ENCODE peak calls at places on chromosomes 6 and 20, in eight cellular contexts. One of them, this sample, is unnamed.

GRCh38 chr20:33611106-33611505 is 51.0 kb upstream of the C20orf144 start:
- DNase-seq in OCI-LY7: no peak
- DNase-seq in GM13977: no peak
- DNase-seq in activated gamma-delta T cell treated with Interleukin-2 at 50 U/mL for 16 hours: no peak
- DNase-seq in NCI-H1092 treated with DMSO at 0.1 percent for 48 hours: no peak
- DNase-seq in neural crest cell: no peak
- DNase-seq in Karpas-422: no peak
- DNase-seq in DMS 273 treated with DMSO at 0.1 percent for 48 hours: no peak
- DNase-seq in this sample: no peak

GRCh38 chr6:85726206-85726605 is 83.5 kb upstream of the SYNCRIP start:
- DNase-seq in OCI-LY7: peak; percentile 59
- DNase-seq in GM13977: no peak
- DNase-seq in activated gamma-delta T cell treated with Interleukin-2 at 50 U/mL for 16 hours: no peak
- DNase-seq in NCI-H1092 treated with DMSO at 0.1 percent for 48 hours: no peak
- DNase-seq in neural crest cell: no peak
- DNase-seq in Karpas-422: peak; percentile 52
- DNase-seq in DMS 273 treated with DMSO at 0.1 percent for 48 hours: no peak
- DNase-seq in this sample: no peak

GRCh38 chr6:33410711-33411631 is at the start of gene PHF1:
- DNase-seq in OCI-LY7: no peak
- DNase-seq in GM13977: peak; percentile 91
- DNase-seq in activated gamma-delta T cell treated with Interleukin-2 at 50 U/mL for 16 hours: peak; percentile 76
- DNase-seq in NCI-H1092 treated with DMSO at 0.1 percent for 48 hours: no peak
- DNase-seq in neural crest cell: peak; percentile 51
- DNase-seq in Karpas-422: peak; percentile 56
- DNase-seq in DMS 273 treated with DMSO at 0.1 percent for 48 hours: no peak
- DNase-seq in this sample: no peak

GRCh38 chr6:157548635-157549467 is 167.9 kb downstream of the ZDHHC14 start:
- DNase-seq in OCI-LY7: no peak
- DNase-seq in GM13977: no peak
- DNase-seq in activated gamma-delta T cell treated with Interleukin-2 at 50 U/mL for 16 hours: no peak
- DNase-seq in NCI-H1092 treated with DMSO at 0.1 percent for 48 hours: no peak
- DNase-seq in neural crest cell: no peak
- DNase-seq in Karpas-422: no peak
- DNase-seq in DMS 273 treated with DMSO at 0.1 percent for 48 hours: no peak
- DNase-seq in this sample: no peak

GRCh38 chr20:17202668-17203067 is 24.2 kb upstream of the PCSK2 start:
- DNase-seq in OCI-LY7: no peak
- DNase-seq in GM13977: no peak
- DNase-seq in activated gamma-delta T cell treated with Interleukin-2 at 50 U/mL for 16 hours: no peak
- DNase-seq in NCI-H1092 treated with DMSO at 0.1 percent for 48 hours: no peak
- DNase-seq in neural crest cell: peak; percentile 2
- DNase-seq in Karpas-422: no peak
- DNase-seq in DMS 273 treated with DMSO at 0.1 percent for 48 hours: no peak
- DNase-seq in this sample: no peak

GRCh38 chr20:14495066-14495465 is 157.7 kb upstream of the FLRT3 start:
- DNase-seq in OCI-LY7: no peak
- DNase-seq in GM13977: no peak
- DNase-seq in activated gamma-delta T cell treated with Interleukin-2 at 50 U/mL for 16 hours: no peak
- DNase-seq in NCI-H1092 treated with DMSO at 0.1 percent for 48 hours: no peak
- DNase-seq in neural crest cell: no peak
- DNase-seq in Karpas-422: no peak
- DNase-seq in DMS 273 treated with DMSO at 0.1 percent for 48 hours: no peak
- DNase-seq in this sample: no peak

GRCh38 chr6:119323478-119323877 is 26.1 kb downstream of the MAN1A1 start:
- DNase-seq in OCI-LY7: no peak
- DNase-seq in GM13977: no peak
- DNase-seq in activated gamma-delta T cell treated with Interleukin-2 at 50 U/mL for 16 hours: no peak
- DNase-seq in NCI-H1092 treated with DMSO at 0.1 percent for 48 hours: no peak
- DNase-seq in neural crest cell: no peak
- DNase-seq in Karpas-422: no peak
- DNase-seq in DMS 273 treated with DMSO at 0.1 percent for 48 hours: no peak
- DNase-seq in this sample: no peak

GRCh38 chr6:152360016-152360415 is 277.1 kb downstream of the SYNE1 start:
- DNase-seq in OCI-LY7: no peak
- DNase-seq in GM13977: no peak
- DNase-seq in activated gamma-delta T cell treated with Interleukin-2 at 50 U/mL for 16 hours: no peak
- DNase-seq in NCI-H1092 treated with DMSO at 0.1 percent for 48 hours: no peak
- DNase-seq in neural crest cell: no peak
- DNase-seq in Karpas-422: no peak
- DNase-seq in DMS 273 treated with DMSO at 0.1 percent for 48 hours: no peak
- DNase-seq in this sample: no peak

GRCh38 chr6:21500314-21500713 is 93.2 kb upstream of the SOX4 start:
- DNase-seq in OCI-LY7: no peak
- DNase-seq in GM13977: no peak
- DNase-seq in activated gamma-delta T cell treated with Interleukin-2 at 50 U/mL for 16 hours: no peak
- DNase-seq in NCI-H1092 treated with DMSO at 0.1 percent for 48 hours: peak; percentile 70
- DNase-seq in neural crest cell: no peak
- DNase-seq in Karpas-422: no peak
- DNase-seq in DMS 273 treated with DMSO at 0.1 percent for 48 hours: no peak
- DNase-seq in this sample: no peak

GRCh38 chr6:31576897-31577341 is 1.6 kb downstream of the TNF start:
- DNase-seq in OCI-LY7: no peak
- DNase-seq in GM13977: no peak
- DNase-seq in activated gamma-delta T cell treated with Interleukin-2 at 50 U/mL for 16 hours: peak; percentile 48
- DNase-seq in NCI-H1092 treated with DMSO at 0.1 percent for 48 hours: no peak
- DNase-seq in neural crest cell: no peak
- DNase-seq in Karpas-422: peak; percentile 82
- DNase-seq in DMS 273 treated with DMSO at 0.1 percent for 48 hours: no peak
- DNase-seq in this sample: no peak

GRCh38 chr6:118890997-118891790 is 2.8 kb upstream of the ASF1A start:
- DNase-seq in OCI-LY7: peak; percentile 83
- DNase-seq in GM13977: no peak
- DNase-seq in activated gamma-delta T cell treated with Interleukin-2 at 50 U/mL for 16 hours: no peak
- DNase-seq in NCI-H1092 treated with DMSO at 0.1 percent for 48 hours: no peak
- DNase-seq in neural crest cell: no peak
- DNase-seq in Karpas-422: peak; percentile 90
- DNase-seq in DMS 273 treated with DMSO at 0.1 percent for 48 hours: no peak
- DNase-seq in this sample: no peak

GRCh38 chr20:7758436-7758835 is 181.8 kb downstream of the HAO1 start:
- DNase-seq in OCI-LY7: no peak
- DNase-seq in GM13977: no peak
- DNase-seq in activated gamma-delta T cell treated with Interleukin-2 at 50 U/mL for 16 hours: no peak
- DNase-seq in NCI-H1092 treated with DMSO at 0.1 percent for 48 hours: no peak
- DNase-seq in neural crest cell: no peak
- DNase-seq in Karpas-422: no peak
- DNase-seq in DMS 273 treated with DMSO at 0.1 percent for 48 hours: no peak
- DNase-seq in this sample: no peak

GRCh38 chr6:84777888-84778287 is 13.5 kb upstream of the TBX18 start:
- DNase-seq in OCI-LY7: no peak
- DNase-seq in GM13977: no peak
- DNase-seq in activated gamma-delta T cell treated with Interleukin-2 at 50 U/mL for 16 hours: no peak
- DNase-seq in NCI-H1092 treated with DMSO at 0.1 percent for 48 hours: no peak
- DNase-seq in neural crest cell: no peak
- DNase-seq in Karpas-422: no peak
- DNase-seq in DMS 273 treated with DMSO at 0.1 percent for 48 hours: no peak
- DNase-seq in this sample: no peak

GRCh38 chr6:87498048-87498447 is 25.3 kb downstream of the SLC35A1 start:
- DNase-seq in OCI-LY7: no peak
- DNase-seq in GM13977: no peak
- DNase-seq in activated gamma-delta T cell treated with Interleukin-2 at 50 U/mL for 16 hours: no peak
- DNase-seq in NCI-H1092 treated with DMSO at 0.1 percent for 48 hours: no peak
- DNase-seq in neural crest cell: no peak
- DNase-seq in Karpas-422: no peak
- DNase-seq in DMS 273 treated with DMSO at 0.1 percent for 48 hours: no peak
- DNase-seq in this sample: no peak

GRCh38 chr6:90611996-90612690 is 25.3 kb upstream of the MAP3K7 start:
- DNase-seq in OCI-LY7: no peak
- DNase-seq in GM13977: no peak
- DNase-seq in activated gamma-delta T cell treated with Interleukin-2 at 50 U/mL for 16 hours: no peak
- DNase-seq in NCI-H1092 treated with DMSO at 0.1 percent for 48 hours: no peak
- DNase-seq in neural crest cell: no peak
- DNase-seq in Karpas-422: no peak
- DNase-seq in DMS 273 treated with DMSO at 0.1 percent for 48 hours: no peak
- DNase-seq in this sample: no peak

GRCh38 chr6:37433657-37434271 is 743 bp downstream of the CMTR1 start:
- DNase-seq in OCI-LY7: peak; percentile 53
- DNase-seq in GM13977: peak; percentile 72
- DNase-seq in activated gamma-delta T cell treated with Interleukin-2 at 50 U/mL for 16 hours: peak; percentile 5
- DNase-seq in NCI-H1092 treated with DMSO at 0.1 percent for 48 hours: no peak
- DNase-seq in neural crest cell: no peak
- DNase-seq in Karpas-422: peak; percentile 71
- DNase-seq in DMS 273 treated with DMSO at 0.1 percent for 48 hours: no peak
- DNase-seq in this sample: no peak

GRCh38 chr6:160333841-160334240 is 14.3 kb upstream of the SLC22A3 start:
- DNase-seq in OCI-LY7: no peak
- DNase-seq in GM13977: no peak
- DNase-seq in activated gamma-delta T cell treated with Interleukin-2 at 50 U/mL for 16 hours: no peak
- DNase-seq in NCI-H1092 treated with DMSO at 0.1 percent for 48 hours: no peak
- DNase-seq in neural crest cell: no peak
- DNase-seq in Karpas-422: no peak
- DNase-seq in DMS 273 treated with DMSO at 0.1 percent for 48 hours: no peak
- DNase-seq in this sample: no peak

GRCh38 chr6:49666930-49667369 is 30.3 kb upstream of the RHAG start:
- DNase-seq in OCI-LY7: no peak
- DNase-seq in GM13977: no peak
- DNase-seq in activated gamma-delta T cell treated with Interleukin-2 at 50 U/mL for 16 hours: no peak
- DNase-seq in NCI-H1092 treated with DMSO at 0.1 percent for 48 hours: no peak
- DNase-seq in neural crest cell: no peak
- DNase-seq in Karpas-422: no peak
- DNase-seq in DMS 273 treated with DMSO at 0.1 percent for 48 hours: no peak
- DNase-seq in this sample: no peak

GRCh38 chr20:63132715-63133471 is 83.0 kb downstream of the YTHDF1 start:
- DNase-seq in OCI-LY7: no peak
- DNase-seq in GM13977: no peak
- DNase-seq in activated gamma-delta T cell treated with Interleukin-2 at 50 U/mL for 16 hours: peak; percentile 2
- DNase-seq in NCI-H1092 treated with DMSO at 0.1 percent for 48 hours: no peak
- DNase-seq in neural crest cell: no peak
- DNase-seq in Karpas-422: no peak
- DNase-seq in DMS 273 treated with DMSO at 0.1 percent for 48 hours: no peak
- DNase-seq in this sample: no peak

GRCh38 chr20:4997207-4997606 is 4.1 kb downstream of the SLC23A2 start:
- DNase-seq in OCI-LY7: no peak
- DNase-seq in GM13977: no peak
- DNase-seq in activated gamma-delta T cell treated with Interleukin-2 at 50 U/mL for 16 hours: no peak
- DNase-seq in NCI-H1092 treated with DMSO at 0.1 percent for 48 hours: no peak
- DNase-seq in neural crest cell: no peak
- DNase-seq in Karpas-422: no peak
- DNase-seq in DMS 273 treated with DMSO at 0.1 percent for 48 hours: no peak
- DNase-seq in this sample: no peak

GRCh38 chr6:71584712-71585436 is 296.3 kb downstream of the OGFRL1 start:
- DNase-seq in OCI-LY7: no peak
- DNase-seq in GM13977: no peak
- DNase-seq in activated gamma-delta T cell treated with Interleukin-2 at 50 U/mL for 16 hours: no peak
- DNase-seq in NCI-H1092 treated with DMSO at 0.1 percent for 48 hours: no peak
- DNase-seq in neural crest cell: no peak
- DNase-seq in Karpas-422: no peak
- DNase-seq in DMS 273 treated with DMSO at 0.1 percent for 48 hours: no peak
- DNase-seq in this sample: no peak

GRCh38 chr6:159724778-159725177 is 2.5 kb upstream of the WTAP start:
- DNase-seq in OCI-LY7: no peak
- DNase-seq in GM13977: no peak
- DNase-seq in activated gamma-delta T cell treated with Interleukin-2 at 50 U/mL for 16 hours: no peak
- DNase-seq in NCI-H1092 treated with DMSO at 0.1 percent for 48 hours: no peak
- DNase-seq in neural crest cell: no peak
- DNase-seq in Karpas-422: no peak
- DNase-seq in DMS 273 treated with DMSO at 0.1 percent for 48 hours: no peak
- DNase-seq in this sample: no peak

GRCh38 chr20:59741073-59741472 is 136.7 kb downstream of the PHACTR3 start:
- DNase-seq in OCI-LY7: no peak
- DNase-seq in GM13977: no peak
- DNase-seq in activated gamma-delta T cell treated with Interleukin-2 at 50 U/mL for 16 hours: no peak
- DNase-seq in NCI-H1092 treated with DMSO at 0.1 percent for 48 hours: no peak
- DNase-seq in neural crest cell: no peak
- DNase-seq in Karpas-422: no peak
- DNase-seq in DMS 273 treated with DMSO at 0.1 percent for 48 hours: no peak
- DNase-seq in this sample: no peak

GRCh38 chr6:104943781-104944180 is 13.1 kb upstream of the LIN28B start:
- DNase-seq in OCI-LY7: no peak
- DNase-seq in GM13977: no peak
- DNase-seq in activated gamma-delta T cell treated with Interleukin-2 at 50 U/mL for 16 hours: no peak
- DNase-seq in NCI-H1092 treated with DMSO at 0.1 percent for 48 hours: no peak
- DNase-seq in neural crest cell: peak; percentile 57
- DNase-seq in Karpas-422: peak; percentile 50
- DNase-seq in DMS 273 treated with DMSO at 0.1 percent for 48 hours: no peak
- DNase-seq in this sample: no peak

GRCh38 chr6:110934499-110934898 is 24.0 kb upstream of the GTF3C6 start:
- DNase-seq in OCI-LY7: no peak
- DNase-seq in GM13977: no peak
- DNase-seq in activated gamma-delta T cell treated with Interleukin-2 at 50 U/mL for 16 hours: no peak
- DNase-seq in NCI-H1092 treated with DMSO at 0.1 percent for 48 hours: no peak
- DNase-seq in neural crest cell: no peak
- DNase-seq in Karpas-422: no peak
- DNase-seq in DMS 273 treated with DMSO at 0.1 percent for 48 hours: no peak
- DNase-seq in this sample: no peak

GRCh38 chr6:33935439-33936080 is 131.8 kb upstream of the MLN start:
- DNase-seq in OCI-LY7: no peak
- DNase-seq in GM13977: no peak
- DNase-seq in activated gamma-delta T cell treated with Interleukin-2 at 50 U/mL for 16 hours: no peak
- DNase-seq in NCI-H1092 treated with DMSO at 0.1 percent for 48 hours: peak; percentile 36
- DNase-seq in neural crest cell: no peak
- DNase-seq in Karpas-422: no peak
- DNase-seq in DMS 273 treated with DMSO at 0.1 percent for 48 hours: peak; percentile 71
- DNase-seq in this sample: no peak

This sample was measured in NCI-H2081 treated with DMSO at 0.1 percent for 48 hours.